ENCODE peak calls at places on chromosomes 5 and 9, in six cellular contexts. One of them, this sample, is unnamed.

GRCh38 chr5:6731465-6732237 is 18.4 kb downstream of the TENT4A start:
- DNase-seq in T-cell: no peak
- DNase-seq in uterus: no peak
- DNase-seq in cardiac muscle cell: no peak
- DNase-seq in ELR: peak
- DNase-seq in HTR-8/SVneo: no peak
- DNase-seq in this sample: peak

GRCh38 chr9:21708225-21708624 is 94.2 kb upstream of the MTAP start:
- DNase-seq in ELR: no peak
- DNase-seq in HTR-8/SVneo: no peak
- DNase-seq in T-cell: no peak
- DNase-seq in uterus: no peak
- DNase-seq in cardiac muscle cell: no peak
- DNase-seq in this sample: no peak

GRCh38 chr9:93020785-93021670 is 37.5 kb upstream of the SUSD3 start:
- DNase-seq in uterus: no peak
- DNase-seq in T-cell: peak
- DNase-seq in cardiac muscle cell: no peak
- DNase-seq in ELR: no peak
- DNase-seq in HTR-8/SVneo: no peak
- DNase-seq in this sample: no peak

GRCh38 chr5:135600971-135601381 is 22.2 kb upstream of the CXCL14 start:
- DNase-seq in HTR-8/SVneo: no peak
- DNase-seq in T-cell: no peak
- DNase-seq in cardiac muscle cell: no peak
- DNase-seq in ELR: no peak
- DNase-seq in uterus: no peak
- DNase-seq in this sample: no peak

GRCh38 chr9:77953590-77953989 is 78.0 kb downstream of the GNAQ start:
- DNase-seq in uterus: no peak
- DNase-seq in cardiac muscle cell: no peak
- DNase-seq in ELR: no peak
- DNase-seq in T-cell: no peak
- DNase-seq in HTR-8/SVneo: no peak
- DNase-seq in this sample: no peak

GRCh38 chr5:178441486-178442270 is 148.5 kb downstream of the COL23A1 start:
- DNase-seq in cardiac muscle cell: no peak
- DNase-seq in T-cell: no peak
- DNase-seq in HTR-8/SVneo: no peak
- DNase-seq in ELR: no peak
- DNase-seq in uterus: no peak
- DNase-seq in this sample: no peak

GRCh38 chr5:172311605-172312004 is 28.0 kb upstream of the UBTD2 start:
- DNase-seq in cardiac muscle cell: no peak
- DNase-seq in ELR: no peak
- DNase-seq in T-cell: no peak
- DNase-seq in HTR-8/SVneo: no peak
- DNase-seq in uterus: peak
- DNase-seq in this sample: no peak

GRCh38 chr5:175447571-175447970 is 3.6 kb upstream of the DRD1 start:
- DNase-seq in ELR: no peak
- DNase-seq in HTR-8/SVneo: no peak
- DNase-seq in cardiac muscle cell: no peak
- DNase-seq in T-cell: no peak
- DNase-seq in uterus: no peak
- DNase-seq in this sample: no peak

GRCh38 chr9:136712690-136713554 is 550 bp downstream of the DIPK1B start:
- DNase-seq in HTR-8/SVneo: no peak
- DNase-seq in cardiac muscle cell: peak
- DNase-seq in T-cell: no peak
- DNase-seq in ELR: no peak
- DNase-seq in uterus: no peak
- DNase-seq in this sample: no peak

GRCh38 chr5:10460252-10460906 is 18.7 kb downstream of the ROPN1L start:
- DNase-seq in uterus: no peak
- DNase-seq in HTR-8/SVneo: no peak
- DNase-seq in cardiac muscle cell: no peak
- DNase-seq in ELR: no peak
- DNase-seq in T-cell: no peak
- DNase-seq in this sample: peak

GRCh38 chr5:169763437-169764301 is 126.6 kb downstream of the DOCK2 start:
- DNase-seq in cardiac muscle cell: no peak
- DNase-seq in uterus: no peak
- DNase-seq in HTR-8/SVneo: no peak
- DNase-seq in ELR: no peak
- DNase-seq in T-cell: no peak
- DNase-seq in this sample: no peak